ENCODE peak calls at places on chromosomes 11 and 22, in nine cellular contexts. P is NT2/D1, M is neural progenitor cell, G is fibroblast of lung, U is adipocyte, T is HepG2, X is mammary epithelial cell, A is astrocyte, Y is IMR-90. W is an unnamed sample.

GRCh38 chr11:130522284-130522961 is 74.0 kb downstream of the ADAMTS15 start:
- DNase-seq in M (peak; percentile 79), P (peak; percentile 63), U (peak; percentile 94), X (peak; percentile 44), Y (peak; percentile 97), T (peak; percentile 10), A (peak; percentile 94), G (peak; percentile 95), W (peak; percentile 95)

GRCh38 chr11:48172818-48173609 is 43.6 kb upstream of the OR4B1 start:
- DNase-seq in Y (peak; percentile 69), M (peak; percentile 76), U (peak; percentile 81), T (peak; percentile 43), X (peak; percentile 32), A (peak; percentile 43), G (peak; percentile 52), P (peak; percentile 62), W (peak; percentile 97)

GRCh38 chr22:29713156-29713715 is 6.6 kb upstream of the CABP7 start:
- DNase-seq in U (no peak), A (no peak), Y (no peak), T (no peak), G (no peak), X (no peak), M (no peak), P (no peak), W (no peak)

GRCh38 chr11:113994077-113994954 is 19.4 kb downstream of the HTR3A start:
- DNase-seq in P (no peak), U (peak; percentile 64), X (no peak), A (no peak), M (peak; percentile 76), Y (no peak), T (no peak), G (no peak), W (peak; percentile 87)

GRCh38 chr11:10122337-10123197 is 171.5 kb downstream of the SBF2 start:
- DNase-seq in Y (peak; percentile 57), X (peak; percentile 97), P (no peak), M (no peak), A (peak; percentile 92), G (peak; percentile 93), T (no peak), U (peak; percentile 24), W (no peak)

GRCh38 chr11:41058138-41058537 is 401.3 kb downstream of the LRRC4C start:
- DNase-seq in G (no peak), Y (no peak), U (no peak), P (no peak), A (no peak), X (no peak), M (no peak), T (no peak), W (no peak)

GRCh38 chr11:99240192-99241030 is 219.7 kb downstream of the CNTN5 start:
- DNase-seq in Y (no peak), P (no peak), X (no peak), T (no peak), A (no peak), U (no peak), G (no peak), M (no peak), W (no peak)

GRCh38 chr11:64971421-64972233 is at the start of gene MAJIN:
- DNase-seq in A (peak; percentile 27), G (peak; percentile 50), X (no peak), M (peak; percentile 63), P (no peak), Y (peak; percentile 41), T (no peak), U (no peak), W (peak; percentile 91)

GRCh38 chr11:120324932-120325810 is at the start of gene TLCD5:
- DNase-seq in Y (peak; percentile 68), U (peak; percentile 89), G (peak; percentile 77), P (peak; percentile 86), X (peak; percentile 60), A (peak; percentile 61), M (peak; percentile 94), T (peak; percentile 53), W (peak; percentile 96)

GRCh38 chr11:44568358-44568705 is 2.9 kb downstream of the CD82 start:
- DNase-seq in U (no peak), M (no peak), G (no peak), T (no peak), Y (no peak), X (no peak), A (no peak), P (no peak), W (no peak)

GRCh38 chr11:44568706-44569473 is 3.4 kb downstream of the CD82 start:
- DNase-seq in G (peak; percentile 97), P (no peak), U (peak; percentile 93), M (no peak), T (no peak), A (peak; percentile 95), X (peak; percentile 94), Y (peak; percentile 98), W (no peak)

GRCh38 chr11:44566559-44566949 is 1.1 kb downstream of the CD82 start:
- DNase-seq in M (no peak), A (no peak), T (no peak), U (no peak), G (no peak), P (no peak), X (no peak), Y (no peak), W (peak; percentile 45)

GRCh38 chr11:44566952-44567875 is 1.8 kb downstream of the CD82 start:
- DNase-seq in G (no peak), P (no peak), A (no peak), T (no peak), M (no peak), U (peak; percentile 28), X (no peak), Y (no peak), W (peak; percentile 49)

DNA sequence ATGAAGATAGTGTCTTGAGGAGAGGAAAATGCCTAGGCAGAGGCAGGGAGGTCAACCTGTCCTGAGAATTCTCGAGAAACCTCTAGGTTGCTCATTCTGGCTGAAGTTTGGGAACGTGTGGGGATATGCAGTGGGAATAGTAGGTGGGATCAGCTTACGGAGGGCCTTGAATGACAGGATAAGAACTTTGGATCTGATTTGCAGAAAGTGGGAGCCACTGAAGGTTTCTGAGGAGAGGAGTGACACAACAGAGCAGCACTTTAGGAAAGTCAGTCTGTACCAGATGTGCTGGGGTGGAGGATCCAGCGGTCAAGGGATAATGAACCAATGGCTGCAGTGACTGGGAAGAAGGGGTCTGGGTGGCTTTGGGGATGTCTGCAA is 2.4 kb downstream of the CD82 start:
- DNase-seq in P (no peak), A (no peak), M (no peak), T (no peak), U (no peak), Y (no peak), G (no peak), X (no peak), W (peak; percentile 39)
- H3K9ac ChIP-seq in P (no peak overlapping the region), A (no peak overlapping the region), M (no peak overlapping the region), T (no peak overlapping the region), U (no peak overlapping the region), Y (no peak overlapping the region), G (no peak overlapping the region), X (no peak overlapping the region), W (no peak overlapping the region)

GRCh38 chr22:45504703-45505341 is 2.1 kb downstream of the FBLN1 start:
- DNase-seq in X (peak; percentile 34), A (no peak), U (peak; percentile 50), M (peak; percentile 95), Y (peak; percentile 37), P (no peak), T (no peak), G (peak; percentile 49), W (peak; percentile 77)

GRCh38 chr22:45507798-45508197 is 5.1 kb downstream of the FBLN1 start:
- DNase-seq in T (no peak), X (no peak), P (no peak), M (no peak), G (no peak), U (no peak), A (no peak), Y (no peak), W (no peak)

GRCh38 chr22:45506961-45507360 is 4.3 kb downstream of the FBLN1 start:
- DNase-seq in A (no peak), Y (no peak), M (no peak), T (no peak), X (no peak), G (no peak), U (no peak), P (no peak), W (peak; percentile 32)

GRCh38 chr22:45503816-45504702 is 1.4 kb downstream of the FBLN1 start:
- DNase-seq in M (peak; percentile 97), G (peak; percentile 83), P (peak; percentile 68), U (peak; percentile 53), A (peak; percentile 74), T (no peak), X (peak; percentile 79), Y (peak; percentile 72), W (peak; percentile 87)

DNA sequence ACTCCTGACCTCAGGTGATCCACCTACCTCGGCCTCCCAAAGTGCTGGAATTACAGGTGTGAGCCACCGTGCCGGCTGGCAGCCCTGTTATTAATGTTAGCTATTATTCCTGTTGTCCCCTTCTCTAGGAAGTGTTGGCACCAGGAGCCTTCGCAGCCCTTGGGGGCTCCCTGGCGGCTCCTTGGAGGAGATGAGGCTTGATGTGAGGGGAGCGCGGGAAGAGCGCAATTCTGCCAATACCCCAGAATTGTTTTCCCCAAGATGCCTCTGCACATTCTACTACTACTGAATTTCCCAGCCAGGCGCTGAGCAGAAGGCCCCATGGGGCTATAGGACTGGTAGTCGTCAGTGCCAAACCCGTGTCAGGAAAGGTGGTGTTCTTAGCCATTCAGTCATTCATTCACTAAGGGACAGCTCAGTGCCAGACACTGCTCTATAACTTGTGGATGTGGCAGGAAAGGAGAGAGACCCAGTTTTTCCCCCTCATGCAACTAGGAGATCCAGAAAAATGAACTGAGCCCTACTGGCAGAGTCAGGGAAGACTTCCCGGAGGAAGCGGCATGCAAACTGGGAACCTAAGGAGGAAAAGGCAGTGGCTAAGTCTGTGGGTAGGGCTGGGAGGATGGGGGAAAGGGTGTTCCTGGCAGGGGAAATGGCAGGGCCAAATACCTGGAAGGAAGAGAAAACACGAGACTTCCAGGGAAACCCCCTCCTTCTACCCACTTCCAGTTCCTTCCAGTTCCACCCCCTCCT is 3.5 kb downstream of the FBLN1 start:
- DNase-seq in A (no peak), M (no peak), T (no peak), P (no peak), G (no peak), Y (no peak), X (no peak), U (no peak), W (peak; percentile 49)
- H3K4me3 ChIP-seq in A (no peak overlapping the region), M (no peak overlapping the region), T (no peak overlapping the region), P (no peak overlapping the region), G (no peak overlapping the region), Y (no peak overlapping the region), X (no peak overlapping the region), U (no peak overlapping the region), W (no peak overlapping the region)

DNA sequence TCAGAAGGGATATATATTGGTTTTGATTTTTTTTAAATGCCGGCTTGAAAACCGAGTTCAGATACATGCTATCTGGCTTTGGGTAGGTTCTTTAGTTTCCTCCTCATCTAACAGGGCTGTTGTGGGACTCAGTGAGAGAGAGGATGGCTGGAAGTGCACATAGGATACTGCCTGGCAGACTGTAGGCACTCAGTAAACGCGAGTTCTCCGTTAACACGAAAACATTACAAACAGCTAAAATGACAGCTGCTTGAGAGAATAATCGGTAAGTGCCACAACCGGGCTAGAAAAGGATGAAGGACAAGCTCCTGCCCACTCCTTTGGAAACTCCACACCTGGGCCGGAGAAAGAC is 369 bp downstream of the XRRA1 start:
- DNase-seq in X (no peak), G (peak; percentile 24), T (peak; percentile 22), A (no peak), M (no peak), U (peak; percentile 46), P (no peak), Y (no peak), W (no peak)
- H3K9ac ChIP-seq in X (peak overlapping the region; percentile 98), G (peak overlapping the region; percentile 94), T (peak overlapping the region; percentile 96), A (peak overlapping the region; percentile 99), M (peak overlapping the region; percentile 40), U (peak overlapping the region; percentile 99), P (peak overlapping the region; percentile 86), Y (peak overlapping the region; percentile 78), W (peak overlapping the region; percentile 93)

GRCh38 chr11:66720899-66721470 is 8.0 kb downstream of the SPTBN2 start:
- DNase-seq in M (no peak), G (no peak), A (no peak), U (no peak), X (no peak), T (no peak), P (no peak), Y (no peak), W (peak; percentile 47)
- H3K4me3 ChIP-seq in M (no peak overlapping the region), G (no peak overlapping the region), A (no peak overlapping the region), U (no peak overlapping the region), X (no peak overlapping the region), T (peak overlapping the region; percentile 53), P (no peak overlapping the region), Y (no peak overlapping the region), W (no peak overlapping the region)

W was measured in endodermal cell.